ENCODE peak calls at places on chromosomes 2 and 18, in ten cellular contexts. One of them, this sample, is unnamed. For H3K36me3 and H3K27me3, the result is how much of the 10 kb centered on the place peaks cover.

GRCh38 chr2:157217409-157217808 is 40.1 kb upstream of the GALNT5 start:
- DNase-seq in lower lobe of right lung: no peak
- DNase-seq in cardiac muscle cell: no peak
- DNase-seq in Caco-2: no peak
- DNase-seq in heart right ventricle: no peak
- DNase-seq in hepatocyte: no peak
- DNase-seq in pancreas: no peak
- DNase-seq in PC-9: no peak
- DNase-seq in RWPE2: no peak
- DNase-seq in stomach: no peak
- DNase-seq in this sample: no peak

GRCh38 chr2:75787532-75788132 is 76.9 kb upstream of the GCFC2 start:
- DNase-seq in lower lobe of right lung: no peak
- DNase-seq in cardiac muscle cell: peak
- DNase-seq in Caco-2: peak
- DNase-seq in heart right ventricle: no peak
- DNase-seq in hepatocyte: peak
- DNase-seq in pancreas: no peak
- DNase-seq in PC-9: no peak
- DNase-seq in RWPE2: no peak
- DNase-seq in stomach: no peak
- DNase-seq in this sample: peak

GRCh38 chr2:6905668-6906067 is 11.5 kb upstream of the RNF144A start:
- DNase-seq in lower lobe of right lung: no peak
- DNase-seq in cardiac muscle cell: no peak
- DNase-seq in Caco-2: no peak
- DNase-seq in heart right ventricle: no peak
- DNase-seq in hepatocyte: no peak
- DNase-seq in pancreas: no peak
- DNase-seq in PC-9: no peak
- DNase-seq in RWPE2: no peak
- DNase-seq in stomach: no peak
- DNase-seq in this sample: no peak

GRCh38 chr2:85501244-85501643 is 37.7 kb upstream of the MAT2A start:
- DNase-seq in lower lobe of right lung: no peak
- DNase-seq in cardiac muscle cell: no peak
- DNase-seq in Caco-2: no peak
- DNase-seq in heart right ventricle: no peak
- DNase-seq in hepatocyte: no peak
- DNase-seq in pancreas: no peak
- DNase-seq in PC-9: no peak
- DNase-seq in RWPE2: no peak
- DNase-seq in stomach: no peak
- DNase-seq in this sample: no peak

GRCh38 chr2:42795275-42795674 is 2.9 kb upstream of the HAAO start:
- DNase-seq in lower lobe of right lung: no peak
- DNase-seq in cardiac muscle cell: no peak
- DNase-seq in Caco-2: no peak
- DNase-seq in heart right ventricle: no peak
- DNase-seq in hepatocyte: no peak
- DNase-seq in pancreas: no peak
- DNase-seq in PC-9: no peak
- DNase-seq in RWPE2: no peak
- DNase-seq in stomach: no peak
- DNase-seq in this sample: no peak

GRCh38 chr2:237556773-237557632 is 9.4 kb upstream of the PRLH start:
- DNase-seq in lower lobe of right lung: no peak
- DNase-seq in cardiac muscle cell: no peak
- DNase-seq in Caco-2: no peak
- DNase-seq in heart right ventricle: no peak
- DNase-seq in hepatocyte: no peak
- DNase-seq in pancreas: no peak
- DNase-seq in PC-9: no peak
- DNase-seq in RWPE2: no peak
- DNase-seq in stomach: no peak
- DNase-seq in this sample: no peak

GRCh38 chr2:221347471-221347870 is 224.6 kb downstream of the EPHA4 start:
- DNase-seq in lower lobe of right lung: no peak
- DNase-seq in cardiac muscle cell: no peak
- DNase-seq in Caco-2: no peak
- DNase-seq in heart right ventricle: no peak
- DNase-seq in hepatocyte: no peak
- DNase-seq in pancreas: no peak
- DNase-seq in PC-9: peak
- DNase-seq in RWPE2: no peak
- DNase-seq in stomach: no peak
- DNase-seq in this sample: peak

GRCh38 chr18:46542545-46542944 is 114.5 kb downstream of the LOXHD1 start:
- DNase-seq in lower lobe of right lung: no peak
- DNase-seq in cardiac muscle cell: peak
- DNase-seq in Caco-2: peak
- DNase-seq in heart right ventricle: no peak
- DNase-seq in hepatocyte: peak
- DNase-seq in pancreas: no peak
- DNase-seq in PC-9: no peak
- DNase-seq in RWPE2: no peak
- DNase-seq in stomach: no peak
- DNase-seq in this sample: peak

GRCh38 chr18:26930630-26931029 is 65.1 kb upstream of the AQP4 start:
- DNase-seq in lower lobe of right lung: no peak
- DNase-seq in cardiac muscle cell: no peak
- DNase-seq in Caco-2: no peak
- DNase-seq in heart right ventricle: no peak
- DNase-seq in hepatocyte: no peak
- DNase-seq in pancreas: no peak
- DNase-seq in PC-9: no peak
- DNase-seq in RWPE2: no peak
- DNase-seq in stomach: no peak
- DNase-seq in this sample: no peak

GRCh38 chr2:202035089-202035940 is 1.7 kb downstream of the FZD7 start:
- DNase-seq in lower lobe of right lung: peak
- DNase-seq in cardiac muscle cell: peak
- DNase-seq in Caco-2: no peak
- DNase-seq in heart right ventricle: peak
- DNase-seq in hepatocyte: peak
- DNase-seq in pancreas: peak
- DNase-seq in PC-9: peak
- DNase-seq in RWPE2: no peak
- DNase-seq in stomach: peak
- DNase-seq in this sample: no peak

GRCh38 chr18:10482985-10483949 is 28.8 kb downstream of the APCDD1 start:
- DNase-seq in lower lobe of right lung: no peak
- DNase-seq in cardiac muscle cell: no peak
- DNase-seq in Caco-2: no peak
- DNase-seq in heart right ventricle: no peak
- DNase-seq in hepatocyte: no peak
- DNase-seq in pancreas: no peak
- DNase-seq in PC-9: no peak
- DNase-seq in RWPE2: no peak
- DNase-seq in stomach: no peak
- DNase-seq in this sample: no peak

GRCh38 chr2:85666435-85666924 is 1.5 kb downstream of the SFTPB start:
- DNase-seq in lower lobe of right lung: peak
- DNase-seq in cardiac muscle cell: no peak
- DNase-seq in Caco-2: no peak
- DNase-seq in heart right ventricle: no peak
- DNase-seq in hepatocyte: no peak
- DNase-seq in pancreas: no peak
- DNase-seq in PC-9: no peak
- DNase-seq in RWPE2: no peak
- DNase-seq in stomach: no peak
- DNase-seq in this sample: no peak

GRCh38 chr2:235506291-235506996 is 12.6 kb downstream of the AGAP1 start:
- DNase-seq in lower lobe of right lung: no peak
- DNase-seq in cardiac muscle cell: no peak
- DNase-seq in Caco-2: no peak
- DNase-seq in heart right ventricle: no peak
- DNase-seq in hepatocyte: no peak
- DNase-seq in pancreas: no peak
- DNase-seq in PC-9: no peak
- DNase-seq in RWPE2: peak
- DNase-seq in stomach: no peak
- DNase-seq in this sample: no peak

GRCh38 chr2:69544951-69545350 is 98.6 kb downstream of the AAK1 start:
- DNase-seq in lower lobe of right lung: no peak
- DNase-seq in cardiac muscle cell: no peak
- DNase-seq in Caco-2: no peak
- DNase-seq in heart right ventricle: no peak
- DNase-seq in hepatocyte: no peak
- DNase-seq in pancreas: no peak
- DNase-seq in PC-9: no peak
- DNase-seq in RWPE2: no peak
- DNase-seq in stomach: no peak
- DNase-seq in this sample: no peak

GRCh38 chr2:69538872-69539548 is 101.8 kb upstream of the NFU1 start:
- DNase-seq in lower lobe of right lung: no peak
- DNase-seq in cardiac muscle cell: no peak
- DNase-seq in Caco-2: peak
- DNase-seq in heart right ventricle: no peak
- DNase-seq in hepatocyte: peak
- DNase-seq in pancreas: no peak
- DNase-seq in PC-9: peak
- DNase-seq in RWPE2: no peak
- DNase-seq in stomach: no peak
- DNase-seq in this sample: peak

GRCh38 chr2:69538249-69538648 is 101.0 kb upstream of the NFU1 start:
- DNase-seq in lower lobe of right lung: no peak
- DNase-seq in cardiac muscle cell: no peak
- DNase-seq in Caco-2: no peak
- DNase-seq in heart right ventricle: no peak
- DNase-seq in hepatocyte: no peak
- DNase-seq in pancreas: no peak
- DNase-seq in PC-9: no peak
- DNase-seq in RWPE2: no peak
- DNase-seq in stomach: no peak
- DNase-seq in this sample: no peak

GRCh38 chr2:69535739-69536374 is 98.6 kb upstream of the NFU1 start:
- DNase-seq in lower lobe of right lung: no peak
- DNase-seq in cardiac muscle cell: no peak
- DNase-seq in Caco-2: no peak
- DNase-seq in heart right ventricle: no peak
- DNase-seq in hepatocyte: no peak
- DNase-seq in pancreas: no peak
- DNase-seq in PC-9: no peak
- DNase-seq in RWPE2: no peak
- DNase-seq in stomach: no peak
- DNase-seq in this sample: no peak

GRCh38 chr2:69539549-69539908 is 102.3 kb upstream of the NFU1 start:
- DNase-seq in lower lobe of right lung: no peak
- DNase-seq in cardiac muscle cell: no peak
- DNase-seq in Caco-2: no peak
- DNase-seq in heart right ventricle: no peak
- DNase-seq in hepatocyte: no peak
- DNase-seq in pancreas: no peak
- DNase-seq in PC-9: no peak
- DNase-seq in RWPE2: no peak
- DNase-seq in stomach: no peak
- DNase-seq in this sample: no peak
- H3K36me3 ChIP-seq in lower lobe of right lung: half or more
- H3K36me3 ChIP-seq in cardiac muscle cell: under half
- H3K36me3 ChIP-seq in Caco-2: under half
- H3K36me3 ChIP-seq in heart right ventricle: under half
- H3K36me3 ChIP-seq in hepatocyte: under half
- H3K36me3 ChIP-seq in pancreas: under half
- H3K36me3 ChIP-seq in PC-9: under half
- H3K36me3 ChIP-seq in RWPE2: under half
- H3K36me3 ChIP-seq in stomach: half or more
- H3K36me3 ChIP-seq in this sample: under half

DNA sequence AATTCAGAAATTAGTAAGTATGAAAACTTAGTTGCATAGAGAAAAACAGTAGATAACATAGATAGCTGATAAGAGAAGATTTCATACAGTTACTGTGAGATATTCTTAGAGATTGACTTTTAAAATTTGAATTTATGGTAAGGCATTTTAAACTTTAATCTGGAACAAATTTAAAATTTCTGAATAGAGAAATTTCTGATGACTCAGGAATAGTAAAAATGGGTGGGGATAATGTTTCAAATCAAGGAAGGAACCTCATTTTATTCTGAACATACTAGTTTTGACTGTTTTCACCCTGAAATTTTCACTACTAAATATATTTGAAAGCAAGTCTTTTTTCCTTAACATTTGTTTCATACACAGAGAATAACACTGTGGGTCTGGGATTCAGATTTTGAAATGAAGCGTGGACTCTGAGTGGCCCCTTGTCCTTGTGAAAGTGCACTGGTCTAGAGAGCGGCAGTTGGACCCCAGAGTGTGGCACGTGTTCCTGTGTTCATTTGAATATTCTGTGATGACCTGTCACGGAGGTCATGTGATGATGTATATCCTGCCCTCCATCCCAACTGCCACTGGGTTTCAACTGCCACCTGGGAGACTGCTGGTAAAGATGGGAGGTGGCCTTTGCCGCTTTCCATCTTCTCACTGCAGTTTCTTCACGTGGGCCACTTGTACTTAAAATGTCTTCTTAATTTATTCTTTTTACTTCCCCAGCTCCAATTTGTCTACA is 38.5 kb upstream of the RAB6D start:
- DNase-seq in lower lobe of right lung: no peak
- DNase-seq in cardiac muscle cell: no peak
- DNase-seq in Caco-2: no peak
- DNase-seq in heart right ventricle: no peak
- DNase-seq in hepatocyte: no peak
- DNase-seq in pancreas: no peak
- DNase-seq in PC-9: no peak
- DNase-seq in RWPE2: no peak
- DNase-seq in stomach: no peak
- DNase-seq in this sample: no peak
- TF ChIP-seq CTCF in lower lobe of right lung: no peak
- TF ChIP-seq CTCF in cardiac muscle cell: no peak
- TF ChIP-seq CTCF in Caco-2: no peak
- TF ChIP-seq CTCF in heart right ventricle: no peak
- TF ChIP-seq CTCF in hepatocyte: no peak
- TF ChIP-seq CTCF in pancreas: no peak
- TF ChIP-seq CTCF in PC-9: no peak
- TF ChIP-seq CTCF in RWPE2: no peak
- TF ChIP-seq CTCF in stomach: no peak
- TF ChIP-seq CTCF in this sample: no peak

DNA sequence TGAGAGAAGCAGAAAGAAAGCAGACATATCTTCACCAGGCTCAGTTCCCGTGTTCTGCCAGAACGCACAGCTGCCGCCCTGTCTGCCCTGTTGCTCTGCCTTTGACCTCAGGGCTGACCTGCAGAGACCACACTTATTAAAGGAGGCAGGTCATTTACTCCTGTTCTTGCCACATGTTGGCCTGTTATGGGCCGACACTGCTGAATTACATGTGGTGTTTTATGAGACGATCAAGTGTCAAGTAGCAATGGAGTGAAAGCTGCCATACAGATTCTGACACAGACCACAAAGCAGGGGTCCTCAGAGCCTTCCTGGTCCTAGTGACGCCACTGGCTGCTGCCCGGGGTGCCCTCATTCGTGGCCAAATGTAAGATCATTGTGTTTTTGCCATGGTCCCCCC is 232.2 kb downstream of the TTC32 start:
- DNase-seq in lower lobe of right lung: no peak
- DNase-seq in cardiac muscle cell: no peak
- DNase-seq in Caco-2: no peak
- DNase-seq in heart right ventricle: no peak
- DNase-seq in hepatocyte: no peak
- DNase-seq in pancreas: no peak
- DNase-seq in PC-9: peak
- DNase-seq in RWPE2: no peak
- DNase-seq in stomach: no peak
- DNase-seq in this sample: no peak
- H3K27me3 ChIP-seq in lower lobe of right lung: under half
- H3K27me3 ChIP-seq in cardiac muscle cell: under half
- H3K27me3 ChIP-seq in Caco-2: under half
- H3K27me3 ChIP-seq in heart right ventricle: under half
- H3K27me3 ChIP-seq in hepatocyte: under half
- H3K27me3 ChIP-seq in pancreas: under half
- H3K27me3 ChIP-seq in PC-9: under half
- H3K27me3 ChIP-seq in RWPE2: under half
- H3K27me3 ChIP-seq in stomach: under half
- H3K27me3 ChIP-seq in this sample: under half

GRCh38 chr18:79986726-79987125 is 1.6 kb downstream of the TXNL4A start:
- DNase-seq in lower lobe of right lung: no peak
- DNase-seq in cardiac muscle cell: no peak
- DNase-seq in Caco-2: no peak
- DNase-seq in heart right ventricle: no peak
- DNase-seq in hepatocyte: no peak
- DNase-seq in pancreas: no peak
- DNase-seq in PC-9: no peak
- DNase-seq in RWPE2: no peak
- DNase-seq in stomach: no peak
- DNase-seq in this sample: no peak
- H3K36me3 ChIP-seq in lower lobe of right lung: under half
- H3K36me3 ChIP-seq in cardiac muscle cell: under half
- H3K36me3 ChIP-seq in Caco-2: under half
- H3K36me3 ChIP-seq in heart right ventricle: under half
- H3K36me3 ChIP-seq in hepatocyte: under half
- H3K36me3 ChIP-seq in pancreas: under half
- H3K36me3 ChIP-seq in PC-9: under half
- H3K36me3 ChIP-seq in RWPE2: under half
- H3K36me3 ChIP-seq in stomach: under half
- H3K36me3 ChIP-seq in this sample: under half

This sample was measured in bronchial epithelial cell.